ENCODE peak calls at places on chromosomes 3 and 15, in seven cellular contexts. J is activated T-cell treated with anti-CD3 and anti-CD28 coated beads, Interleukin-2, amount 50 U/mL, for 48 hours; W is DMS153; H is CD14-positive monocyte; R is ecto neural progenitor cell; L is activated naive CD4-positive, alpha-beta T cell; T is neuronal stem cell. E is an unnamed sample.

GRCh38 chr3:113719294-113719693 is 22.9 kb upstream of the USF3 start:
- DNase-seq in J (no peak), W (no peak), H (no peak), R (no peak), L (no peak), T (no peak), E (no peak)

GRCh38 chr15:57079907-57080750 is 161.7 kb downstream of the TCF12 start:
- DNase-seq in J (no peak), W (no peak), H (no peak), R (no peak), L (no peak), T (no peak), E (no peak)

GRCh38 chr3:193614430-193614829 is 21.4 kb downstream of the OPA1 start:
- DNase-seq in J (no peak), W (no peak), H (no peak), R (no peak), L (no peak), T (no peak), E (no peak)

GRCh38 chr15:87610366-87610765 is 646.2 kb downstream of the NTRK3 start:
- DNase-seq in J (no peak), W (no peak), H (no peak), R (no peak), L (no peak), T (no peak), E (no peak)

GRCh38 chr15:91942676-91943417 is 89.3 kb downstream of the SLCO3A1 start:
- DNase-seq in J (peak; percentile 48), W (peak; percentile 58), H (peak; percentile 91), R (no peak), L (no peak), T (no peak), E (peak; percentile 88)

GRCh38 chr15:72288291-72288690 is 15.9 kb upstream of the PARP6 start:
- DNase-seq in J (no peak), W (no peak), H (no peak), R (no peak), L (no peak), T (no peak), E (no peak)

GRCh38 chr3:10753964-10754363 is 62.1 kb upstream of the SLC6A11 start:
- DNase-seq in J (peak; percentile 62), W (no peak), H (no peak), R (peak; percentile 85), L (no peak), T (peak; percentile 66), E (peak; percentile 69)

GRCh38 chr15:29676961-29677402 is 145.3 kb downstream of the TJP1 start:
- DNase-seq in J (no peak), W (no peak), H (no peak), R (peak; percentile 50), L (no peak), T (no peak), E (no peak)

GRCh38 chr3:184685646-184686045 is 26.2 kb downstream of the MAGEF1 start:
- DNase-seq in J (no peak), W (no peak), H (no peak), R (no peak), L (no peak), T (peak; percentile 54), E (no peak)

GRCh38 chr15:85354432-85354831 is 26.0 kb upstream of the AKAP13 start:
- DNase-seq in J (no peak), W (no peak), H (no peak), R (no peak), L (no peak), T (no peak), E (no peak)

GRCh38 chr3:55329849-55330248 is 157.3 kb downstream of the WNT5A start:
- DNase-seq in J (no peak), W (no peak), H (no peak), R (no peak), L (no peak), T (no peak), E (no peak)

GRCh38 chr3:156477306-156477705 is 77.6 kb downstream of the SSR3 start:
- DNase-seq in J (no peak), W (no peak), H (no peak), R (no peak), L (no peak), T (no peak), E (no peak)

GRCh38 chr15:60626051-60626450 is 147.1 kb upstream of the ICE2 start:
- DNase-seq in J (no peak), W (no peak), H (no peak), R (no peak), L (no peak), T (no peak), E (no peak)

GRCh38 chr3:29940759-29941319 is 660.0 kb downstream of the RBMS3 start:
- DNase-seq in J (no peak), W (no peak), H (no peak), R (no peak), L (no peak), T (no peak), E (no peak)

GRCh38 chr3:146280859-146281258 is 30.0 kb upstream of the PLSCR4 start:
- DNase-seq in J (no peak), W (no peak), H (no peak), R (no peak), L (no peak), T (no peak), E (no peak)

GRCh38 chr3:129558772-129559564 is 16.0 kb downstream of the H1-8 start:
- DNase-seq in J (no peak), W (no peak), H (no peak), R (no peak), L (no peak), T (no peak), E (no peak)

GRCh38 chr3:24854748-24855147 is 360.1 kb upstream of the THRB start:
- DNase-seq in J (no peak), W (no peak), H (no peak), R (no peak), L (no peak), T (no peak), E (no peak)

GRCh38 chr15:60004846-60005351 is 788 bp downstream of the FOXB1 start:
- DNase-seq in J (peak; percentile 63), W (no peak), H (no peak), R (no peak), L (no peak), T (peak; percentile 51), E (no peak)

GRCh38 chr3:141412936-141413354 is 44.6 kb downstream of the ZBTB38 start:
- DNase-seq in J (no peak), W (peak; percentile 68), H (no peak), R (no peak), L (no peak), T (no peak), E (no peak)

GRCh38 chr3:64163755-64164148 is 61.5 kb downstream of the PRICKLE2 start:
- DNase-seq in J (no peak), W (peak; percentile 60), H (no peak), R (no peak), L (no peak), T (no peak), E (no peak)

GRCh38 chr3:10188798-10189556 is 24.3 kb downstream of the IRAK2 start:
- DNase-seq in J (no peak), W (no peak), H (no peak), R (no peak), L (no peak), T (no peak), E (no peak)

GRCh38 chr3:30004481-30004880 is 601.9 kb upstream of the TGFBR2 start:
- DNase-seq in J (no peak), W (no peak), H (no peak), R (no peak), L (no peak), T (no peak), E (no peak)

GRCh38 chr15:60392601-60392985 is 5.2 kb downstream of the ANXA2 start:
- DNase-seq in J (peak; percentile 52), W (no peak), H (no peak), R (no peak), L (no peak), T (no peak), E (peak; percentile 66)

GRCh38 chr3:103056953-103057450 is 622.2 kb downstream of the ZPLD1 start:
- DNase-seq in J (no peak), W (no peak), H (no peak), R (no peak), L (no peak), T (no peak), E (peak; percentile 35)

GRCh38 chr3:133248389-133248788 is 151.5 kb upstream of the BFSP2 start:
- DNase-seq in J (no peak), W (no peak), H (no peak), R (no peak), L (no peak), T (no peak), E (no peak)

GRCh38 chr15:60043744-60044435 is 39.8 kb downstream of the FOXB1 start:
- DNase-seq in J (no peak), W (no peak), H (no peak), R (no peak), L (no peak), T (no peak), E (no peak)

GRCh38 chr3:160163259-160163878 is 61.9 kb upstream of the C3orf80 start:
- DNase-seq in J (no peak), W (no peak), H (no peak), R (no peak), L (no peak), T (no peak), E (peak; percentile 27)